ENCODE peak calls at places on chromosomes 16 and 17, in seven cellular contexts. One of them, this sample, is unnamed.

GRCh38 chr16:85561248-85562101 is 51.6 kb upstream of the GSE1 start:
- DNase-seq in stimulated activated CD4-positive, alpha-beta T cell treated with anti-CD3 and anti-CD28 coated beads, Interleukin-4, amount 100 ng/mL, for 48 hours: no peak
- DNase-seq in dermis microvascular lymphatic vessel endothelial cell: no peak
- DNase-seq in breast epithelium: no peak
- DNase-seq in endodermal cell: no peak
- DNase-seq in NCI-H748 treated with DMSO at 0.1 percent for 48 hours: no peak
- DNase-seq in DND-41: no peak
- DNase-seq in this sample: no peak

GRCh38 chr17:56038136-56038535 is 115.1 kb upstream of the ANKFN1 start:
- DNase-seq in stimulated activated CD4-positive, alpha-beta T cell treated with anti-CD3 and anti-CD28 coated beads, Interleukin-4, amount 100 ng/mL, for 48 hours: no peak
- DNase-seq in dermis microvascular lymphatic vessel endothelial cell: no peak
- DNase-seq in breast epithelium: no peak
- DNase-seq in endodermal cell: no peak
- DNase-seq in NCI-H748 treated with DMSO at 0.1 percent for 48 hours: no peak
- DNase-seq in DND-41: no peak
- DNase-seq in this sample: no peak

GRCh38 chr16:68790130-68790761 is 53.1 kb upstream of the TANGO6 start:
- DNase-seq in stimulated activated CD4-positive, alpha-beta T cell treated with anti-CD3 and anti-CD28 coated beads, Interleukin-4, amount 100 ng/mL, for 48 hours: no peak
- DNase-seq in dermis microvascular lymphatic vessel endothelial cell: no peak
- DNase-seq in breast epithelium: peak; percentile 65
- DNase-seq in endodermal cell: peak; percentile 67
- DNase-seq in NCI-H748 treated with DMSO at 0.1 percent for 48 hours: no peak
- DNase-seq in DND-41: no peak
- DNase-seq in this sample: no peak

GRCh38 chr17:68780561-68780960 is 174.6 kb downstream of the ABCA8 start:
- DNase-seq in stimulated activated CD4-positive, alpha-beta T cell treated with anti-CD3 and anti-CD28 coated beads, Interleukin-4, amount 100 ng/mL, for 48 hours: no peak
- DNase-seq in dermis microvascular lymphatic vessel endothelial cell: no peak
- DNase-seq in breast epithelium: no peak
- DNase-seq in endodermal cell: no peak
- DNase-seq in NCI-H748 treated with DMSO at 0.1 percent for 48 hours: no peak
- DNase-seq in DND-41: no peak
- DNase-seq in this sample: no peak

GRCh38 chr17:77767148-77767547 is 191.4 kb upstream of the TNRC6C start:
- DNase-seq in stimulated activated CD4-positive, alpha-beta T cell treated with anti-CD3 and anti-CD28 coated beads, Interleukin-4, amount 100 ng/mL, for 48 hours: no peak
- DNase-seq in dermis microvascular lymphatic vessel endothelial cell: no peak
- DNase-seq in breast epithelium: no peak
- DNase-seq in endodermal cell: no peak
- DNase-seq in NCI-H748 treated with DMSO at 0.1 percent for 48 hours: no peak
- DNase-seq in DND-41: no peak
- DNase-seq in this sample: no peak

GRCh38 chr16:28491080-28491969 is 549 bp downstream of the CLN3 start:
- DNase-seq in stimulated activated CD4-positive, alpha-beta T cell treated with anti-CD3 and anti-CD28 coated beads, Interleukin-4, amount 100 ng/mL, for 48 hours: no peak
- DNase-seq in dermis microvascular lymphatic vessel endothelial cell: no peak
- DNase-seq in breast epithelium: peak; percentile 40
- DNase-seq in endodermal cell: peak; percentile 78
- DNase-seq in NCI-H748 treated with DMSO at 0.1 percent for 48 hours: no peak
- DNase-seq in DND-41: peak; percentile 33
- DNase-seq in this sample: no peak

GRCh38 chr17:685006-685405 is 29.6 kb downstream of the VPS53 start:
- DNase-seq in stimulated activated CD4-positive, alpha-beta T cell treated with anti-CD3 and anti-CD28 coated beads, Interleukin-4, amount 100 ng/mL, for 48 hours: no peak
- DNase-seq in dermis microvascular lymphatic vessel endothelial cell: no peak
- DNase-seq in breast epithelium: no peak
- DNase-seq in endodermal cell: no peak
- DNase-seq in NCI-H748 treated with DMSO at 0.1 percent for 48 hours: no peak
- DNase-seq in DND-41: no peak
- DNase-seq in this sample: no peak

GRCh38 chr16:81716478-81717210 is 62.4 kb upstream of the PLCG2 start:
- DNase-seq in stimulated activated CD4-positive, alpha-beta T cell treated with anti-CD3 and anti-CD28 coated beads, Interleukin-4, amount 100 ng/mL, for 48 hours: no peak
- DNase-seq in dermis microvascular lymphatic vessel endothelial cell: no peak
- DNase-seq in breast epithelium: no peak
- DNase-seq in endodermal cell: no peak
- DNase-seq in NCI-H748 treated with DMSO at 0.1 percent for 48 hours: no peak
- DNase-seq in DND-41: no peak
- DNase-seq in this sample: peak; percentile 32

GRCh38 chr17:40177275-40177874 is at the start of gene RAPGEFL1:
- DNase-seq in stimulated activated CD4-positive, alpha-beta T cell treated with anti-CD3 and anti-CD28 coated beads, Interleukin-4, amount 100 ng/mL, for 48 hours: peak; percentile 85
- DNase-seq in dermis microvascular lymphatic vessel endothelial cell: no peak
- DNase-seq in breast epithelium: peak; percentile 72
- DNase-seq in endodermal cell: peak; percentile 97
- DNase-seq in NCI-H748 treated with DMSO at 0.1 percent for 48 hours: peak; percentile 49
- DNase-seq in DND-41: no peak
- DNase-seq in this sample: peak; percentile 84

GRCh38 chr16:85227924-85228462 is 115.7 kb upstream of the CIBAR2 start:
- DNase-seq in stimulated activated CD4-positive, alpha-beta T cell treated with anti-CD3 and anti-CD28 coated beads, Interleukin-4, amount 100 ng/mL, for 48 hours: no peak
- DNase-seq in dermis microvascular lymphatic vessel endothelial cell: no peak
- DNase-seq in breast epithelium: no peak
- DNase-seq in endodermal cell: peak; percentile 77
- DNase-seq in NCI-H748 treated with DMSO at 0.1 percent for 48 hours: no peak
- DNase-seq in DND-41: no peak
- DNase-seq in this sample: no peak

GRCh38 chr17:40472733-40473452 is 28.5 kb downstream of the TNS4 start:
- DNase-seq in stimulated activated CD4-positive, alpha-beta T cell treated with anti-CD3 and anti-CD28 coated beads, Interleukin-4, amount 100 ng/mL, for 48 hours: no peak
- DNase-seq in dermis microvascular lymphatic vessel endothelial cell: no peak
- DNase-seq in breast epithelium: no peak
- DNase-seq in endodermal cell: no peak
- DNase-seq in NCI-H748 treated with DMSO at 0.1 percent for 48 hours: no peak
- DNase-seq in DND-41: no peak
- DNase-seq in this sample: no peak

GRCh38 chr17:80362428-80363119 is 52.4 kb upstream of the ENDOV start:
- DNase-seq in stimulated activated CD4-positive, alpha-beta T cell treated with anti-CD3 and anti-CD28 coated beads, Interleukin-4, amount 100 ng/mL, for 48 hours: no peak
- DNase-seq in dermis microvascular lymphatic vessel endothelial cell: peak; percentile 71
- DNase-seq in breast epithelium: no peak
- DNase-seq in endodermal cell: no peak
- DNase-seq in NCI-H748 treated with DMSO at 0.1 percent for 48 hours: no peak
- DNase-seq in DND-41: no peak
- DNase-seq in this sample: no peak